ENCODE peak calls at places on chromosomes 13 and 19, in six cellular contexts. F is non-pigmented ciliary epithelial cell, U is NCI-H1048, O is H7, A is EL, P is cardiac muscle cell. J is an unnamed sample.

GRCh38 chr13:35630551-35631275 is 154.2 kb upstream of the MAB21L1 start:
- DNase-seq in F (peak), U (no peak), O (peak), A (peak), P (peak), J (peak)

GRCh38 chr19:17346109-17346671 is 8.8 kb downstream of the GTPBP3 start:
- DNase-seq in F (no peak), U (no peak), O (peak), A (peak), P (peak), J (peak)

GRCh38 chr19:1017115-1017905 is 3.6 kb downstream of the TMEM259 start:
- DNase-seq in F (no peak), U (no peak), O (no peak), A (no peak), P (no peak), J (no peak)

GRCh38 chr19:45526143-45526542 is 18.9 kb downstream of the VASP start:
- DNase-seq in F (no peak), U (peak), O (peak), A (peak), P (peak), J (peak)

GRCh38 chr19:16402076-16402475 is 69.7 kb downstream of the EPS15L1 start:
- DNase-seq in F (no peak), U (no peak), O (no peak), A (no peak), P (no peak), J (no peak)

GRCh38 chr13:100650321-100650720 is 24.3 kb downstream of the TMTC4 start:
- DNase-seq in F (no peak), U (no peak), O (no peak), A (no peak), P (no peak), J (no peak)

GRCh38 chr13:20873348-20873747 is 29.2 kb downstream of the XPO4 start:
- DNase-seq in F (no peak), U (no peak), O (no peak), A (peak), P (peak), J (peak)

GRCh38 chr19:14554382-14554812 is 17.5 kb downstream of the NDUFB7 start:
- DNase-seq in F (no peak), U (no peak), O (peak), A (no peak), P (no peak), J (no peak)

GRCh38 chr13:100887729-100888151 is 213.1 kb upstream of the TMTC4 start:
- DNase-seq in F (peak), U (no peak), O (no peak), A (peak), P (peak), J (peak)

GRCh38 chr13:36986462-36987240 is 12.5 kb downstream of the ALG5 start:
- DNase-seq in F (no peak), U (no peak), O (no peak), A (peak), P (peak), J (peak)

GRCh38 chr19:8641908-8642547 is 11.6 kb downstream of the NFILZ start:
- DNase-seq in F (no peak), U (no peak), O (peak), A (peak), P (peak), J (peak)

GRCh38 chr13:95643471-95643813 is 1.1 kb downstream of the DZIP1 start:
- DNase-seq in F (no peak), U (no peak), O (no peak), A (peak), P (peak), J (peak)

GRCh38 chr13:93227906-93228801 is 1.5 kb downstream of the GPC6 start:
- DNase-seq in F (no peak), U (peak), O (peak), A (peak), P (peak), J (peak)

GRCh38 chr13:111187879-111188643 is 73.0 kb downstream of the ARHGEF7 start:
- DNase-seq in F (no peak), U (no peak), O (no peak), A (peak), P (peak), J (peak)

GRCh38 chr13:93386191-93386590 is 159.6 kb downstream of the GPC6 start:
- DNase-seq in F (no peak), U (no peak), O (no peak), A (no peak), P (no peak), J (no peak)

GRCh38 chr13:108494991-108495661 is 134.3 kb upstream of the MYO16 start:
- DNase-seq in F (no peak), U (no peak), O (peak), A (no peak), P (no peak), J (no peak)

GRCh38 chr13:40786568-40786996 is 2.8 kb upstream of the SLC25A15 start:
- DNase-seq in F (no peak), U (no peak), O (no peak), A (peak), P (peak), J (peak)

GRCh38 chr19:23528376-23528775 is 133.1 kb upstream of the ZNF91 start:
- DNase-seq in F (no peak), U (no peak), O (no peak), A (no peak), P (no peak), J (no peak)

GRCh38 chr19:43726736-43727592 is 11.1 kb downstream of the IRGC start:
- DNase-seq in F (no peak), U (no peak), O (no peak), A (no peak), P (peak), J (peak)

GRCh38 chr19:23071087-23071511 is 45.7 kb upstream of the ZNF730 start:
- DNase-seq in F (no peak), U (no peak), O (peak), A (peak), P (peak), J (peak)

GRCh38 chr19:33333615-33334014 is 31.3 kb upstream of the CEBPA start:
- DNase-seq in F (no peak), U (no peak), O (no peak), A (no peak), P (no peak), J (no peak)

GRCh38 chr19:47161876-47162489 is 31.3 kb downstream of the SAE1 start:
- DNase-seq in F (no peak), U (no peak), O (no peak), A (peak), P (no peak), J (peak)

GRCh38 chr13:33080962-33081655 is 64.9 kb downstream of the KL start:
- DNase-seq in F (no peak), U (no peak), O (no peak), A (no peak), P (peak), J (peak)

GRCh38 chr13:114000151-114001040 is 26.5 kb upstream of the C13orf46 start:
- DNase-seq in F (no peak), U (no peak), O (peak), A (no peak), P (no peak), J (no peak)

GRCh38 chr13:95411641-95412040 is 110.4 kb upstream of the ABCC4 start:
- DNase-seq in F (no peak), U (no peak), O (no peak), A (peak), P (peak), J (peak)

GRCh38 chr19:45919678-45920077 is 5.1 kb upstream of the NANOS2 start:
- DNase-seq in F (no peak), U (no peak), O (no peak), A (no peak), P (no peak), J (no peak)

GRCh38 chr19:47176071-47176626 is 45.5 kb downstream of the SAE1 start:
- DNase-seq in F (peak), U (no peak), O (no peak), A (peak), P (peak), J (peak)

GRCh38 chr13:30504081-30504480 is 38.3 kb upstream of the HMGB1 start:
- DNase-seq in F (peak), U (no peak), O (no peak), A (no peak), P (peak), J (peak)

GRCh38 chr13:54593504-54593903 is 1564.9 kb downstream of the OLFM4 start:
- DNase-seq in F (no peak), U (no peak), O (no peak), A (no peak), P (no peak), J (no peak)

GRCh38 chr13:47598340-47598911 is 402.6 kb downstream of the SUCLA2 start:
- DNase-seq in F (no peak), U (no peak), O (no peak), A (peak), P (peak), J (peak)

GRCh38 chr13:99197257-99197651 is 3.4 kb upstream of the UBAC2 start:
- DNase-seq in F (no peak), U (no peak), O (no peak), A (no peak), P (no peak), J (no peak)

GRCh38 chr13:26168835-26169234 is 53.3 kb downstream of the RNF6 start:
- DNase-seq in F (no peak), U (no peak), O (no peak), A (no peak), P (no peak), J (no peak)

GRCh38 chr13:24685314-24685713 is 5.1 kb downstream of the ATP12A start:
- DNase-seq in F (no peak), U (no peak), O (no peak), A (no peak), P (no peak), J (no peak)

GRCh38 chr13:113874177-113874576 is 10.3 kb upstream of the GAS6 start:
- DNase-seq in F (no peak), U (no peak), O (peak), A (no peak), P (no peak), J (no peak)

J was measured in GM23248.